ENCODE peak calls at places on chromosomes 2 and 18, in nine cellular contexts. One of them, this sample, is unnamed. For H3K36me3, the result is how much of the 10 kb centered on the place peaks cover.

GRCh38 chr18:3855961-3856360 is 406.0 kb downstream of the TGIF1 start:
- DNase-seq in astrocyte: no peak
- DNase-seq in OCI-LY7: no peak
- DNase-seq in endodermal cell: no peak
- DNase-seq in Peyer's patch: no peak
- DNase-seq in neural progenitor cell: no peak
- DNase-seq in osteoblast: no peak
- DNase-seq in heart left ventricle: no peak
- DNase-seq in tibial artery: no peak
- DNase-seq in this sample: no peak

GRCh38 chr2:28360742-28361293 is 31.8 kb upstream of the FOSL2 start:
- DNase-seq in tibial artery: no peak
- DNase-seq in endodermal cell: peak
- DNase-seq in osteoblast: peak
- DNase-seq in Peyer's patch: no peak
- DNase-seq in heart left ventricle: peak
- DNase-seq in OCI-LY7: no peak
- DNase-seq in neural progenitor cell: no peak
- DNase-seq in astrocyte: peak
- DNase-seq in this sample: no peak

GRCh38 chr2:47339745-47340541 is 63.0 kb upstream of the MSH2 start:
- DNase-seq in heart left ventricle: no peak
- DNase-seq in osteoblast: peak
- DNase-seq in OCI-LY7: no peak
- DNase-seq in tibial artery: no peak
- DNase-seq in Peyer's patch: no peak
- DNase-seq in endodermal cell: no peak
- DNase-seq in neural progenitor cell: no peak
- DNase-seq in astrocyte: peak
- DNase-seq in this sample: no peak

GRCh38 chr18:3816601-3817363 is 366.8 kb downstream of the TGIF1 start:
- DNase-seq in neural progenitor cell: no peak
- DNase-seq in astrocyte: peak
- DNase-seq in tibial artery: no peak
- DNase-seq in heart left ventricle: no peak
- DNase-seq in endodermal cell: no peak
- DNase-seq in Peyer's patch: no peak
- DNase-seq in osteoblast: no peak
- DNase-seq in OCI-LY7: no peak
- DNase-seq in this sample: peak

GRCh38 chr2:32946314-32947075 is at the start of gene LTBP1:
- DNase-seq in heart left ventricle: peak
- DNase-seq in osteoblast: peak
- DNase-seq in Peyer's patch: peak
- DNase-seq in neural progenitor cell: peak
- DNase-seq in tibial artery: peak
- DNase-seq in astrocyte: peak
- DNase-seq in endodermal cell: peak
- DNase-seq in OCI-LY7: peak
- DNase-seq in this sample: peak

GRCh38 chr2:196696423-196697073 is 57.0 kb downstream of the CCDC150 start:
- DNase-seq in neural progenitor cell: no peak
- DNase-seq in Peyer's patch: no peak
- DNase-seq in endodermal cell: no peak
- DNase-seq in astrocyte: peak
- DNase-seq in osteoblast: peak
- DNase-seq in OCI-LY7: no peak
- DNase-seq in heart left ventricle: no peak
- DNase-seq in tibial artery: peak
- DNase-seq in this sample: peak

GRCh38 chr2:236264256-236264655 is at the start of gene ASB18:
- DNase-seq in osteoblast: no peak
- DNase-seq in endodermal cell: no peak
- DNase-seq in tibial artery: no peak
- DNase-seq in Peyer's patch: no peak
- DNase-seq in neural progenitor cell: no peak
- DNase-seq in OCI-LY7: no peak
- DNase-seq in heart left ventricle: peak
- DNase-seq in astrocyte: no peak
- DNase-seq in this sample: no peak

GRCh38 chr2:3870997-3871396 is 167.6 kb downstream of the DCDC2C start:
- DNase-seq in endodermal cell: no peak
- DNase-seq in astrocyte: no peak
- DNase-seq in OCI-LY7: no peak
- DNase-seq in heart left ventricle: no peak
- DNase-seq in neural progenitor cell: no peak
- DNase-seq in Peyer's patch: no peak
- DNase-seq in osteoblast: no peak
- DNase-seq in tibial artery: no peak
- DNase-seq in this sample: peak

GRCh38 chr2:61763605-61764034 is 90.2 kb downstream of the FAM161A start:
- DNase-seq in osteoblast: peak
- DNase-seq in heart left ventricle: peak
- DNase-seq in astrocyte: peak
- DNase-seq in endodermal cell: no peak
- DNase-seq in neural progenitor cell: peak
- DNase-seq in Peyer's patch: no peak
- DNase-seq in OCI-LY7: no peak
- DNase-seq in tibial artery: peak
- DNase-seq in this sample: peak

GRCh38 chr2:144407262-144407661 is 112.7 kb downstream of the ZEB2 start:
- DNase-seq in endodermal cell: no peak
- DNase-seq in neural progenitor cell: no peak
- DNase-seq in astrocyte: no peak
- DNase-seq in Peyer's patch: no peak
- DNase-seq in heart left ventricle: no peak
- DNase-seq in OCI-LY7: no peak
- DNase-seq in tibial artery: no peak
- DNase-seq in osteoblast: no peak
- DNase-seq in this sample: no peak

GRCh38 chr18:9698497-9698896 is 9.6 kb upstream of the RAB31 start:
- DNase-seq in tibial artery: no peak
- DNase-seq in OCI-LY7: no peak
- DNase-seq in Peyer's patch: no peak
- DNase-seq in osteoblast: no peak
- DNase-seq in astrocyte: no peak
- DNase-seq in endodermal cell: no peak
- DNase-seq in heart left ventricle: no peak
- DNase-seq in neural progenitor cell: no peak
- DNase-seq in this sample: no peak

GRCh38 chr2:25279091-25279651 is 62.6 kb downstream of the DNMT3A start:
- DNase-seq in osteoblast: peak
- DNase-seq in heart left ventricle: peak
- DNase-seq in OCI-LY7: peak
- DNase-seq in Peyer's patch: peak
- DNase-seq in neural progenitor cell: no peak
- DNase-seq in tibial artery: peak
- DNase-seq in endodermal cell: no peak
- DNase-seq in astrocyte: no peak
- DNase-seq in this sample: no peak

GRCh38 chr2:220670461-220670979 is 901.6 kb downstream of the EPHA4 start:
- DNase-seq in neural progenitor cell: peak
- DNase-seq in astrocyte: no peak
- DNase-seq in osteoblast: no peak
- DNase-seq in Peyer's patch: no peak
- DNase-seq in heart left ventricle: no peak
- DNase-seq in OCI-LY7: no peak
- DNase-seq in tibial artery: no peak
- DNase-seq in endodermal cell: no peak
- DNase-seq in this sample: peak

GRCh38 chr2:180523629-180524340 is 456.6 kb upstream of the UBE2E3 start:
- DNase-seq in tibial artery: no peak
- DNase-seq in neural progenitor cell: no peak
- DNase-seq in endodermal cell: no peak
- DNase-seq in heart left ventricle: no peak
- DNase-seq in astrocyte: peak
- DNase-seq in osteoblast: peak
- DNase-seq in OCI-LY7: no peak
- DNase-seq in Peyer's patch: no peak
- DNase-seq in this sample: no peak

GRCh38 chr2:199228887-199229819 is 228.6 kb downstream of the SATB2 start:
- DNase-seq in endodermal cell: no peak
- DNase-seq in OCI-LY7: no peak
- DNase-seq in astrocyte: peak
- DNase-seq in osteoblast: peak
- DNase-seq in tibial artery: no peak
- DNase-seq in Peyer's patch: no peak
- DNase-seq in heart left ventricle: no peak
- DNase-seq in neural progenitor cell: no peak
- DNase-seq in this sample: no peak

GRCh38 chr2:237563816-237564215 is 2.6 kb upstream of the PRLH start:
- DNase-seq in astrocyte: peak
- DNase-seq in heart left ventricle: no peak
- DNase-seq in neural progenitor cell: peak
- DNase-seq in osteoblast: peak
- DNase-seq in tibial artery: no peak
- DNase-seq in Peyer's patch: no peak
- DNase-seq in OCI-LY7: no peak
- DNase-seq in endodermal cell: peak
- DNase-seq in this sample: no peak

GRCh38 chr18:47985837-47986236 is 55.4 kb upstream of the SMAD2 start:
- DNase-seq in neural progenitor cell: no peak
- DNase-seq in OCI-LY7: no peak
- DNase-seq in heart left ventricle: no peak
- DNase-seq in osteoblast: no peak
- DNase-seq in Peyer's patch: no peak
- DNase-seq in astrocyte: no peak
- DNase-seq in tibial artery: no peak
- DNase-seq in endodermal cell: no peak
- DNase-seq in this sample: no peak

GRCh38 chr2:74441690-74442482 is at the start of gene RTKN:
- DNase-seq in endodermal cell: peak
- DNase-seq in osteoblast: peak
- DNase-seq in tibial artery: no peak
- DNase-seq in Peyer's patch: no peak
- DNase-seq in heart left ventricle: no peak
- DNase-seq in astrocyte: no peak
- DNase-seq in neural progenitor cell: peak
- DNase-seq in OCI-LY7: no peak
- DNase-seq in this sample: no peak

GRCh38 chr18:2590303-2590702 is 18.9 kb downstream of the NDC80 start:
- DNase-seq in osteoblast: no peak
- DNase-seq in neural progenitor cell: no peak
- DNase-seq in tibial artery: no peak
- DNase-seq in endodermal cell: no peak
- DNase-seq in heart left ventricle: no peak
- DNase-seq in Peyer's patch: no peak
- DNase-seq in astrocyte: no peak
- DNase-seq in OCI-LY7: no peak
- DNase-seq in this sample: no peak
- H3K27ac ChIP-seq in osteoblast: peak
- H3K27ac ChIP-seq in neural progenitor cell: no peak
- H3K27ac ChIP-seq in tibial artery: no peak
- H3K27ac ChIP-seq in endodermal cell: no peak
- H3K27ac ChIP-seq in heart left ventricle: peak
- H3K27ac ChIP-seq in Peyer's patch: peak
- H3K27ac ChIP-seq in astrocyte: no peak
- H3K27ac ChIP-seq in OCI-LY7: no peak
- H3K27ac ChIP-seq in this sample: no peak

DNA sequence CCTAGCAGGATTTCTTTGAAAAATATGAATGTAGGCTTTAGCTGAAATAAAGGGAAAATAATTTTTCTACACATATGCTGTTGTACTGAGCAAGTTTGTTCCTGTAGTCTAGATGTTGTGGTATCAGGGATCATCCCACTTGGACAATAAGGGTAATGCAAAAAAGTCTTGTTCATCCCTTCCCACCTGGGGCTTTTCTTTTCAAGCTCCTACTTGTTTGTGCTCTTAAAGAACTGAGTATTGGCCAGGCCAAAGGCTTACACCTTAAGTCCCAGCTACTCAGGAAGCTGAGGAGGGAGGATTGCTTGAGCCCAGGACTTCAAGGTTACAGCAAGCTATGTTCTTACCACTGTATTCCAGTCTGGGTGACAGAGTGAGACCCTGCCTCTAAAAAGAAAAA is 35.5 kb downstream of the ZC3H6 start:
- DNase-seq in neural progenitor cell: peak
- DNase-seq in OCI-LY7: no peak
- DNase-seq in astrocyte: no peak
- DNase-seq in Peyer's patch: no peak
- DNase-seq in endodermal cell: no peak
- DNase-seq in heart left ventricle: no peak
- DNase-seq in tibial artery: no peak
- DNase-seq in osteoblast: no peak
- DNase-seq in this sample: no peak
- H3K36me3 ChIP-seq in neural progenitor cell: under half
- H3K36me3 ChIP-seq in OCI-LY7: under half
- H3K36me3 ChIP-seq in astrocyte: under half
- H3K36me3 ChIP-seq in Peyer's patch: under half
- H3K36me3 ChIP-seq in endodermal cell: under half
- H3K36me3 ChIP-seq in heart left ventricle: under half
- H3K36me3 ChIP-seq in tibial artery: under half
- H3K36me3 ChIP-seq in osteoblast: under half
- H3K36me3 ChIP-seq in this sample: under half

GRCh38 chr2:64404002-64404731 is 49.8 kb upstream of the LGALSL start:
- DNase-seq in neural progenitor cell: peak
- DNase-seq in osteoblast: peak
- DNase-seq in Peyer's patch: peak
- DNase-seq in tibial artery: peak
- DNase-seq in astrocyte: peak
- DNase-seq in OCI-LY7: no peak
- DNase-seq in heart left ventricle: peak
- DNase-seq in endodermal cell: peak
- DNase-seq in this sample: peak
- H3K27ac ChIP-seq in neural progenitor cell: peak
- H3K27ac ChIP-seq in osteoblast: peak
- H3K27ac ChIP-seq in Peyer's patch: peak
- H3K27ac ChIP-seq in tibial artery: peak
- H3K27ac ChIP-seq in astrocyte: no peak
- H3K27ac ChIP-seq in OCI-LY7: no peak
- H3K27ac ChIP-seq in heart left ventricle: peak
- H3K27ac ChIP-seq in endodermal cell: peak
- H3K27ac ChIP-seq in this sample: peak

DNA sequence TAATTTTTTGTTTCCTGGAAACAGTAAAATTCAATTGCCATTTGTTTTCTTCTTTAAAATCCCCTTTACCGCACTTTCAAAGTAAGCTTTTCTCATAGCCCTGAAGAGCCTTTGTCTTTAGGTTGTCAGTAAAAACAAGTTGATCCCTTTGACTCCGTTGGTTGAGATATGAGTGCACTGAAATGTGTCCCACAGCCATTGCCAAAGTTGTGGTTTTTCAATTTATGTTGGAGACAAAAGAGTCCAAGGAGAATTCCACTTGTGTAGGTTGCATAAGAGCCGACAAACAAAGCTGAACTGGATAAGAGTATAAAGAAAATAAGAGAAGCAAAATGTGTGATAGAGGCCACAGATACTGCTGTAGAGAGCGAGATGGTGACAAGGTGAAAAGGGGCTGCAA is 26.1 kb upstream of the HNMT start:
- DNase-seq in astrocyte: peak
- DNase-seq in heart left ventricle: no peak
- DNase-seq in Peyer's patch: no peak
- DNase-seq in OCI-LY7: no peak
- DNase-seq in tibial artery: no peak
- DNase-seq in endodermal cell: no peak
- DNase-seq in neural progenitor cell: no peak
- DNase-seq in osteoblast: no peak
- DNase-seq in this sample: no peak
- H3K36me3 ChIP-seq in astrocyte: under half
- H3K36me3 ChIP-seq in heart left ventricle: under half
- H3K36me3 ChIP-seq in Peyer's patch: under half
- H3K36me3 ChIP-seq in OCI-LY7: under half
- H3K36me3 ChIP-seq in tibial artery: under half
- H3K36me3 ChIP-seq in endodermal cell: under half
- H3K36me3 ChIP-seq in neural progenitor cell: under half
- H3K36me3 ChIP-seq in osteoblast: under half
- H3K36me3 ChIP-seq in this sample: under half

GRCh38 chr2:120886967-120887672 is 151.5 kb downstream of the GLI2 start:
- DNase-seq in neural progenitor cell: no peak
- DNase-seq in astrocyte: peak
- DNase-seq in tibial artery: no peak
- DNase-seq in endodermal cell: no peak
- DNase-seq in heart left ventricle: no peak
- DNase-seq in Peyer's patch: no peak
- DNase-seq in osteoblast: peak
- DNase-seq in OCI-LY7: no peak
- DNase-seq in this sample: no peak
- H3K27ac ChIP-seq in neural progenitor cell: no peak
- H3K27ac ChIP-seq in astrocyte: no peak
- H3K27ac ChIP-seq in tibial artery: no peak
- H3K27ac ChIP-seq in endodermal cell: peak
- H3K27ac ChIP-seq in heart left ventricle: no peak
- H3K27ac ChIP-seq in Peyer's patch: no peak
- H3K27ac ChIP-seq in osteoblast: no peak
- H3K27ac ChIP-seq in OCI-LY7: no peak
- H3K27ac ChIP-seq in this sample: no peak